ENCODE peak calls at places on chromosome 10, in five cellular contexts. W is GM23338, H is stomach, B is spleen, I is suprapubic skin. K is an unnamed sample.

GRCh38 chr10:49176310-49177268 is 11.6 kb downstream of the TMEM273 start:
- DNase-seq in B (no peak), I (no peak), H (no peak), W (no peak), K (no peak)

GRCh38 chr10:18240185-18240882 is 100.1 kb downstream of the CACNB2 start:
- DNase-seq in B (no peak), H (no peak), I (no peak), W (no peak), K (no peak)

GRCh38 chr10:75202321-75203096 is 8.1 kb upstream of the VDAC2 start:
- DNase-seq in B (no peak), I (peak), H (peak), W (no peak), K (no peak)

GRCh38 chr10:102434251-102434913 is 2.0 kb upstream of the CUEDC2 start:
- DNase-seq in I (no peak), B (no peak), W (no peak), H (no peak), K (no peak)

GRCh38 chr10:92732958-92733357 is 43.2 kb downstream of the HHEX start:
- DNase-seq in W (no peak), I (no peak), H (no peak), B (no peak), K (no peak)

GRCh38 chr10:107900131-107900530 is 735.6 kb upstream of the SORCS1 start:
- DNase-seq in H (no peak), I (no peak), W (no peak), B (no peak), K (no peak)

GRCh38 chr10:70458329-70459060 is 17.0 kb upstream of the NODAL start:
- DNase-seq in I (no peak), W (peak), B (peak), H (peak), K (no peak)

GRCh38 chr10:58754419-58755180 is 241.9 kb downstream of the BICC1 start:
- DNase-seq in I (no peak), W (no peak), B (no peak), H (no peak), K (no peak)

GRCh38 chr10:119608316-119609155 is 11.8 kb upstream of the TIAL1 start:
- DNase-seq in H (peak), W (peak), B (peak), I (no peak), K (no peak)

GRCh38 chr10:114506874-114507385 is 102.6 kb upstream of the AFAP1L2 start:
- DNase-seq in H (no peak), I (no peak), W (no peak), B (no peak), K (no peak)

GRCh38 chr10:33116293-33116697 is 158.3 kb upstream of the ITGB1 start:
- DNase-seq in B (no peak), W (peak), H (no peak), I (no peak), K (no peak)

GRCh38 chr10:86292462-86293322 is 73.9 kb downstream of the GRID1 start:
- DNase-seq in W (no peak), H (peak), B (peak), I (no peak), K (no peak)

GRCh38 chr10:84306751-84307384 is 21.5 kb upstream of the CCSER2 start:
- DNase-seq in W (no peak), I (no peak), H (no peak), B (no peak), K (no peak)

GRCh38 chr10:29067161-29067560 is 221.7 kb upstream of the LYZL1 start:
- DNase-seq in B (no peak), I (no peak), W (no peak), H (no peak), K (no peak)

GRCh38 chr10:93580824-93581223 is 14.4 kb downstream of the FFAR4 start:
- DNase-seq in W (peak), B (no peak), I (no peak), H (no peak), K (no peak)

GRCh38 chr10:88920198-88920597 is 32.4 kb downstream of the ACTA2 start:
- DNase-seq in I (no peak), B (no peak), H (no peak), W (no peak), K (no peak)

GRCh38 chr10:110651044-110651958 is 7.2 kb downstream of the RBM20 start:
- DNase-seq in W (no peak), H (no peak), I (no peak), B (no peak), K (no peak)

GRCh38 chr10:15742831-15743230 is 23.1 kb upstream of the ITGA8 start:
- DNase-seq in H (no peak), B (no peak), W (no peak), I (no peak), K (no peak)

GRCh38 chr10:93259126-93259525 is 185.4 kb downstream of the CYP26A1 start:
- DNase-seq in W (no peak), I (no peak), B (no peak), H (no peak), K (no peak)

GRCh38 chr10:62433181-62433692 is 59.1 kb downstream of the ZNF365 start:
- DNase-seq in W (no peak), I (peak), B (no peak), H (no peak), K (no peak)

GRCh38 chr10:72069751-72070501 is 18.4 kb downstream of the SPOCK2 start:
- DNase-seq in H (no peak), B (peak), I (no peak), W (peak), K (no peak)

GRCh38 chr10:34297551-34298370 is 517.3 kb downstream of the PARD3 start:
- DNase-seq in W (peak), H (no peak), B (no peak), I (no peak), K (no peak)

GRCh38 chr10:60098676-60099601 is 192.6 kb upstream of the CCDC6 start:
- DNase-seq in W (peak), B (no peak), I (no peak), H (no peak), K (no peak)

GRCh38 chr10:131242007-131242406 is 69.5 kb downstream of the TCERG1L start:
- DNase-seq in H (peak), B (peak), I (peak), W (peak), K (no peak)

GRCh38 chr10:75051308-75051707 is 60.1 kb upstream of the SAMD8 start:
- DNase-seq in H (no peak), B (peak), W (no peak), I (no peak), K (no peak)

GRCh38 chr10:60148266-60148840 is 241.3 kb downstream of the ANK3 start:
- DNase-seq in I (no peak), B (no peak), W (no peak), H (no peak), K (no peak)

DNA sequence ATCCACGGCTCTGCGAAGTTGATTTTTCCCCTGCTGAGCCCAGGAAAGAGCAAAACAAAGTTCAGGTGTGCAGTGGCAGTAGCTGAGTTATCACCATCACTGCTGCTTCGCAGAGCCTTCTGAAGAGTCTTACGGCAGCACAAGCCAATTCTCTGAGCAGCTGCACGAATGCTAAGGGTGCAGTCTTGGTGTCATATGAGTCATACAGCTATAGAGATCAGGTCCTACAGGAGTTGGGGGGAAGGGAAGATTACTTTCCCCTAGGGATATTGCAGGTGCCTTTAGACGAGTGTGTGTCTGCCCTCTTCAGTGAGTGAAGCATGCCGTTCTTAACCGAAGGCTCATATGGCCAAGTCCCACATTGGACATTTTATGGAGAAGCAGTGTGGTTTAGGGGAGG is 227.8 kb downstream of the CELF2 start:
- DNase-seq in H (no peak), W (no peak), B (no peak), I (no peak), K (peak)
- TF ChIP-seq POLR2AphosphoS5 in H (no peak), W (no peak), B (no peak), I (no peak), K (peak)

GRCh38 chr10:113179270-113179669 is 229.2 kb downstream of the TCF7L2 start:
- DNase-seq in W (no peak), B (no peak), I (no peak), H (no peak), K (no peak)
- TF ChIP-seq POLR2AphosphoS5 in W (no peak), B (no peak), I (no peak), H (no peak), K (no peak)

GRCh38 chr10:17216217-17216900 is 11.7 kb upstream of the VIM start:
- DNase-seq in W (no peak), B (no peak), H (no peak), I (peak), K (peak)
- TF ChIP-seq POLR2AphosphoS5 in W (no peak), B (no peak), H (peak), I (peak), K (no peak)

GRCh38 chr10:5399332-5399731 is 5.3 kb downstream of the TUBAL3 start:
- DNase-seq in W (no peak), I (no peak), B (no peak), H (no peak), K (no peak)

GRCh38 chr10:5406918-5407317 is 2.3 kb upstream of the TUBAL3 start:
- DNase-seq in H (no peak), I (no peak), B (no peak), W (no peak), K (no peak)

GRCh38 chr10:5402798-5403197 is 1.8 kb downstream of the TUBAL3 start:
- DNase-seq in H (no peak), W (no peak), B (no peak), I (no peak), K (no peak)

GRCh38 chr10:5400843-5401242 is 3.8 kb downstream of the TUBAL3 start:
- DNase-seq in W (no peak), I (no peak), B (no peak), H (no peak), K (no peak)

DNA sequence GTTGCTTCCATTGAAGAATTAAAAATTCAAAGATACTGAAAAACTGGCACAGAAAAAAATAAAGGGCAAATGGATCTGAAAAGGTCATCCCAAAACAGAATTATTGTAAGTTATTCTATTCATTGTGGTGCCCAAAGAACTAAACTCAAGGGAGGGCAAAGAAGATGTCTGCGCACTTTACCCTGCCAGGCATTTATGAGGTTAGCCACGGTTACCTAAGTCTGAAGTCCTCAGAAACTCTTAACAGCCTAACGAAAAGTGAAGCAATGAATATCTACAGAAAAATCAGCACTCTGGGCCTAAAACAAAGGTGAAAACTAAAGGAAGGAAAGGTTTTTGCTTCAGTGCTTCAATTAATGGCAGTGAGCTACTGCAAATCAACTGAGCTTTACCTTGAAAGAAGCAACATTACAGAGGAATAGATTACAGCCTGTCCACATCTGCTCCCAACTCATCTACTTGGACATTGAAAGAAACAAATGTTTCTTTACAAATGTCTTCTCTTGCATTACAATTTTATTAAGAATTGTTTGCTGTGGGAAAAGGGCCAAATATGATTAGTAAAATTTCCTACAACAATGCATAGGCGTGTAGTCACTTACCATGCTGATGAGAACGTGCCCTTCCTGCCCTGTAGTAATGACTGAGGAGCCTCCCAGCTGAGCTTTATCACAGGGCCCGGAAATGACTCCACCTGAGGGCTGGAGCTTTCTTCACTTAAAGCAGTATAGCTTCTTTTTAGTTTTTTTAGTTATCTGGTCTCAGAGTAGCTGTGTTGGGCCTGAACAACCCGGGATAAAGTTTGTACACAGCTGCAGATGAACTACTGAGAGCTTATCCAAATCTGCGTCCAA is at the start of gene TUBAL3:
- DNase-seq in I (no peak), W (no peak), H (no peak), B (no peak), K (no peak)
- TF ChIP-seq POLR2AphosphoS5 in I (no peak), W (no peak), H (no peak), B (no peak), K (no peak)

GRCh38 chr10:43897765-43898419 is 249.2 kb upstream of the ZNF32 start:
- DNase-seq in B (no peak), W (no peak), I (no peak), H (no peak), K (no peak)

GRCh38 chr10:43890124-43890523 is 241.4 kb upstream of the ZNF32 start:
- DNase-seq in W (no peak), B (no peak), I (no peak), H (no peak), K (no peak)

GRCh38 chr10:43888551-43888950 is 239.9 kb upstream of the ZNF32 start:
- DNase-seq in I (no peak), W (no peak), B (no peak), H (no peak), K (no peak)

GRCh38 chr10:43891241-43891640 is 242.6 kb upstream of the ZNF32 start:
- DNase-seq in I (no peak), B (no peak), W (no peak), H (no peak), K (no peak)

GRCh38 chr10:43892062-43892765 is 243.5 kb upstream of the ZNF32 start:
- DNase-seq in I (no peak), H (no peak), B (no peak), W (no peak), K (no peak)
- TF ChIP-seq POLR2AphosphoS5 in I (no peak), H (no peak), B (no peak), W (no peak), K (no peak)

GRCh38 chr10:122930140-122930539 is 19.7 kb downstream of the FAM24A start:
- DNase-seq in H (no peak), W (no peak), I (no peak), B (no peak), K (no peak)

GRCh38 chr10:122931088-122931958 is 20.9 kb downstream of the FAM24A start:
- DNase-seq in I (no peak), W (no peak), B (no peak), H (no peak), K (no peak)
- TF ChIP-seq POLR2AphosphoS5 in I (no peak), W (no peak), B (no peak), H (no peak), K (no peak)

GRCh38 chr10:30384791-30385201 is 35.7 kb upstream of the MTPAP start:
- DNase-seq in I (no peak), H (no peak), W (peak), B (no peak), K (no peak)
- TF ChIP-seq POLR2AphosphoS5 in I (no peak), H (no peak), W (no peak), B (no peak), K (no peak)

GRCh38 chr10:3783721-3784432 is 1.1 kb downstream of the KLF6 start:
- DNase-seq in B (no peak), I (no peak), H (peak), W (peak), K (no peak)
- TF ChIP-seq POLR2AphosphoS5 in B (no peak), I (peak), H (peak), W (no peak), K (peak)